ENCODE peak calls at places on chromosomes 1 and 21, in ten cellular contexts. M is iris pigment epithelial cell, E is uterus, I is anterior cingulate cortex, U is posterior cingulate gyrus, N is tibial artery, O is pons, B is NCI-H460, Y is germinal center, Z is suprapubic skin. D is an unnamed sample.

GRCh38 chr1:110525250-110525597 is 6.2 kb upstream of the KCNA10 start:
- DNase-seq in E (no peak), I (no peak), Y (no peak), O (no peak), U (no peak), M (no peak), N (no peak), B (no peak), Z (no peak), D (no peak)

GRCh38 chr1:41504126-41505035 is 19.9 kb upstream of the EDN2 start:
- DNase-seq in Z (no peak), I (no peak), U (no peak), B (no peak), O (no peak), N (no peak), M (peak; percentile 86), E (no peak), Y (peak; percentile 34), D (peak; percentile 65)

GRCh38 chr21:20004353-20004752 is 993.9 kb upstream of the NCAM2 start:
- DNase-seq in U (no peak), Y (no peak), I (no peak), Z (no peak), E (no peak), B (no peak), N (no peak), O (no peak), M (no peak), D (no peak)

GRCh38 chr1:15158506-15159165 is 5.1 kb downstream of the TMEM51 start:
- DNase-seq in Y (no peak), Z (no peak), I (no peak), E (no peak), N (no peak), O (no peak), M (peak; percentile 96), B (no peak), U (no peak), D (peak; percentile 86)

GRCh38 chr1:154715385-154715784 is 107.4 kb upstream of the ADAR start:
- DNase-seq in O (no peak), E (no peak), I (no peak), N (no peak), M (no peak), Z (no peak), B (no peak), Y (no peak), U (no peak), D (no peak)

GRCh38 chr1:161763522-161764098 is 2.5 kb upstream of the ATF6 start:
- DNase-seq in B (no peak), M (peak; percentile 11), I (no peak), U (no peak), Z (no peak), Y (peak; percentile 63), E (no peak), O (no peak), N (no peak), D (peak; percentile 10)

GRCh38 chr21:33685613-33686197 is 43.4 kb downstream of the ITSN1 start:
- DNase-seq in M (peak; percentile 85), N (no peak), Y (no peak), O (no peak), Z (no peak), U (no peak), I (no peak), B (no peak), E (no peak), D (peak; percentile 78)

GRCh38 chr1:228459091-228459993 is 27.8 kb upstream of the RNF187 start:
- DNase-seq in O (peak; percentile 44), U (peak; percentile 85), N (peak; percentile 65), M (peak; percentile 86), Y (peak; percentile 57), Z (peak; percentile 83), E (peak; percentile 41), B (peak; percentile 85), I (peak; percentile 43), D (peak; percentile 85)

GRCh38 chr1:240008298-240008697 is 83.4 kb upstream of the FMN2 start:
- DNase-seq in Z (no peak), U (no peak), E (no peak), O (no peak), B (no peak), N (no peak), M (no peak), Y (no peak), I (no peak), D (no peak)

GRCh38 chr1:6347641-6348487 is 45.7 kb downstream of the ACOT7 start:
- DNase-seq in O (no peak), E (no peak), N (no peak), M (no peak), Y (peak; percentile 53), B (peak; percentile 25), I (no peak), Z (no peak), U (no peak), D (peak; percentile 21)

GRCh38 chr1:206684478-206685255 is at the start of gene MAPKAPK2:
- DNase-seq in M (peak; percentile 60), O (peak; percentile 69), N (peak; percentile 77), B (peak; percentile 70), I (peak; percentile 79), Z (peak; percentile 88), E (peak; percentile 75), Y (peak; percentile 96), U (peak; percentile 92), D (peak; percentile 66)

GRCh38 chr1:248837794-248838356 is at the start of gene ZNF672:
- DNase-seq in E (peak; percentile 98), U (peak; percentile 100), M (peak; percentile 98), Y (peak; percentile 95), B (peak; percentile 100), O (peak; percentile 99), Z (peak; percentile 99), N (peak; percentile 99), I (peak; percentile 96), D (peak; percentile 96)

GRCh38 chr1:45499415-45499769 is 481 bp downstream of the CCDC163 start:
- DNase-seq in I (no peak), O (no peak), Z (no peak), Y (peak; percentile 28), B (no peak), U (peak; percentile 59), N (no peak), M (no peak), E (no peak), D (no peak)